ENCODE peak calls at places on chromosome 21, in ten cellular contexts. T, J, Y, Q, R, W, B, F, V and M are unnamed samples.

GRCh38 chr21:39014751-39015150 is 168.5 kb downstream of the PSMG1 start:
- DNase-seq in T (no peak), J (no peak), Y (no peak), Q (no peak), R (no peak), W (no peak), B (no peak), F (no peak), V (no peak), M (no peak)

GRCh38 chr21:45995686-45996179 is 14.2 kb downstream of the COL6A1 start:
- DNase-seq in T (no peak), J (no peak), Y (peak), Q (peak), R (peak), W (no peak), B (no peak), F (peak), V (no peak), M (peak)

GRCh38 chr21:23020969-23021368 is 2022.8 kb downstream of the NCAM2 start:
- DNase-seq in T (no peak), J (no peak), Y (no peak), Q (no peak), R (no peak), W (no peak), B (no peak), F (no peak), V (no peak), M (no peak)

GRCh38 chr21:41361786-41362604 is at the start of gene MX2:
- DNase-seq in T (no peak), J (peak), Y (peak), Q (peak), R (no peak), W (peak), B (no peak), F (peak), V (peak), M (peak)

GRCh38 chr21:20999567-21000169 is 1.5 kb downstream of the NCAM2 start:
- DNase-seq in T (peak), J (no peak), Y (no peak), Q (peak), R (no peak), W (peak), B (no peak), F (no peak), V (no peak), M (no peak)

GRCh38 chr21:36773111-36773510 is 74.2 kb downstream of the SIM2 start:
- DNase-seq in T (no peak), J (no peak), Y (peak), Q (peak), R (no peak), W (no peak), B (no peak), F (peak), V (no peak), M (peak)

GRCh38 chr21:40846566-40847411 is at the start of gene DSCAM:
- DNase-seq in T (peak), J (no peak), Y (no peak), Q (no peak), R (no peak), W (no peak), B (no peak), F (no peak), V (peak), M (no peak)

GRCh38 chr21:36994501-36995189 is 11.9 kb upstream of the RIPPLY3 start:
- DNase-seq in T (peak), J (no peak), Y (no peak), Q (no peak), R (no peak), W (no peak), B (no peak), F (no peak), V (no peak), M (no peak)

GRCh38 chr21:43864806-43865470 is at the start of gene AGPAT3:
- DNase-seq in T (peak), J (no peak), Y (no peak), Q (no peak), R (no peak), W (peak), B (no peak), F (no peak), V (no peak), M (no peak)

GRCh38 chr21:25635310-25635709 is 3.7 kb upstream of the JAM2 start:
- DNase-seq in T (no peak), J (no peak), Y (no peak), Q (no peak), R (no peak), W (no peak), B (no peak), F (no peak), V (no peak), M (no peak)

GRCh38 chr21:14737922-14738321 is 191.8 kb upstream of the SAMSN1 start:
- DNase-seq in T (peak), J (no peak), Y (peak), Q (peak), R (peak), W (peak), B (no peak), F (no peak), V (no peak), M (no peak)

GRCh38 chr21:29362758-29363157 is 64.0 kb downstream of the BACH1 start:
- DNase-seq in T (no peak), J (no peak), Y (no peak), Q (no peak), R (no peak), W (no peak), B (no peak), F (no peak), V (no peak), M (no peak)

GRCh38 chr21:30028537-30028936 is 88.7 kb upstream of the GRIK1 start:
- DNase-seq in T (no peak), J (no peak), Y (no peak), Q (no peak), R (no peak), W (no peak), B (no peak), F (no peak), V (no peak), M (no peak)

GRCh38 chr21:25039461-25040380 is 567.6 kb downstream of the MRPL39 start:
- DNase-seq in T (peak), J (no peak), Y (no peak), Q (no peak), R (no peak), W (peak), B (peak), F (no peak), V (no peak), M (no peak)

GRCh38 chr21:46452719-46453118 is 6.0 kb upstream of the DIP2A start:
- DNase-seq in T (no peak), J (peak), Y (no peak), Q (peak), R (no peak), W (no peak), B (no peak), F (peak), V (no peak), M (no peak)

GRCh38 chr21:44927587-44928461 is 7.1 kb upstream of the ITGB2 start:
- DNase-seq in T (no peak), J (no peak), Y (no peak), Q (peak), R (no peak), W (peak), B (no peak), F (no peak), V (no peak), M (peak)

GRCh38 chr21:44987886-44988606 is 48.2 kb downstream of the SLX9 start:
- DNase-seq in T (no peak), J (peak), Y (no peak), Q (no peak), R (no peak), W (no peak), B (no peak), F (peak), V (no peak), M (no peak)

GRCh38 chr21:44455524-44456206 is 355 bp downstream of the LRRC3 start:
- DNase-seq in T (peak), J (no peak), Y (peak), Q (peak), R (no peak), W (peak), B (no peak), F (peak), V (no peak), M (no peak)

GRCh38 chr21:45918011-45918410 is 63.6 kb upstream of the COL6A1 start:
- DNase-seq in T (no peak), J (no peak), Y (no peak), Q (no peak), R (no peak), W (no peak), B (no peak), F (no peak), V (no peak), M (no peak)

GRCh38 chr21:46667191-46667734 is 31.8 kb downstream of the PRMT2 start:
- DNase-seq in T (peak), J (no peak), Y (no peak), Q (no peak), R (no peak), W (peak), B (no peak), F (no peak), V (no peak), M (no peak)

GRCh38 chr21:38614558-38614957 is 116.3 kb upstream of the ERG start:
- DNase-seq in T (no peak), J (no peak), Y (no peak), Q (no peak), R (no peak), W (no peak), B (no peak), F (no peak), V (peak), M (no peak)

GRCh38 chr21:19553930-19554615 is 1150.5 kb upstream of the TMPRSS15 start:
- DNase-seq in T (peak), J (no peak), Y (no peak), Q (no peak), R (no peak), W (no peak), B (no peak), F (no peak), V (no peak), M (no peak)

GRCh38 chr21:46000731-46001641 is 19.4 kb downstream of the COL6A1 start:
- DNase-seq in T (no peak), J (no peak), Y (peak), Q (peak), R (no peak), W (no peak), B (no peak), F (peak), V (no peak), M (peak)

GRCh38 chr21:22019766-22020165 is 1021.6 kb downstream of the NCAM2 start:
- DNase-seq in T (no peak), J (no peak), Y (no peak), Q (no peak), R (no peak), W (no peak), B (no peak), F (no peak), V (no peak), M (no peak)

GRCh38 chr21:14757533-14758327 is 211.6 kb upstream of the SAMSN1 start:
- DNase-seq in T (no peak), J (no peak), Y (no peak), Q (no peak), R (no peak), W (no peak), B (no peak), F (no peak), V (no peak), M (no peak)

DNA sequence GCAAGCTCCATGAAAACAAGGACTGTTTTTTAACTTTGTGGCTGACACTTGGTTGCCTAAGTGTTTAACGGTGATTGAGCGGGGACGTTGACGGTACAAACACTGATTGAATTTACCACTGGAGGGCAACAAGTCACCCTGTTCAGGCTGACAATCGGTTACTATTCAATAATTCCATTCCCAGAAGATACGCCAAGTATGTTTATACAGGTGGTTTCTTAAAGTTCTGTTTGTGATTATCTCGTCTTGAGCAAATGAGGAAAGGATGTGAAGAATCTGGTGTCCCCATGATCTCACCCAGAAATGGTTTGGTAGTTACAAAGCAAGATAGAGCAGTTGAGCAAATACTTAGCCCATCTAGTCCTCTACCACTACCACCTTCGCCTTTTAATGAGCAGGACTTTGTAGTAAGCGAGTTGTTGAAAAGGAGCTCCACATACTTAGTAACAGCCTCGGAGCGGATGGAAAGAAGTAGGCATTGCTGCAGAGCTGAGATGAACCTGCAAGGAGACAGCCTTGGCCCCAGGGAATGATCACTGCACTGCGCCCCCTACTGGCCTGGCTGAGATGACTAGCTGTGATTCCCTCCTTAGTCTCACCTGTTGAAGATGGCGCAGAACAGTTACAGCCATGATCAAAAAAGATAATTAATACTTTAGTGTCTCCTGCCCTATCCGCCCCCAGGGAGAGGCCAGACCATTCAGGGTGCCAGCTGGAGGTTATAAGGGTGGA is 36.3 kb downstream of the IFNAR1 start:
- DNase-seq in T (peak), J (peak), Y (peak), Q (peak), R (no peak), W (peak), B (peak), F (peak), V (peak), M (peak)
- H3K4me3 ChIP-seq in T (peak), J (peak), Y (peak), Q (no peak), R (no peak), W (peak), B (peak), F (no peak), V (no peak), M (peak)

GRCh38 chr21:42593007-42593814 is 60.2 kb upstream of the PDE9A start:
- DNase-seq in T (peak), J (no peak), Y (peak), Q (peak), R (peak), W (peak), B (no peak), F (peak), V (no peak), M (peak)
- TF ChIP-seq POLR2AphosphoS5 in T (no peak), J (no peak), Y (no peak), Q (no peak), R (no peak), W (no peak), B (no peak), F (no peak), V (no peak), M (no peak)

GRCh38 chr21:26948194-26948593 is 18.7 kb downstream of the ADAMTS5 start:
- DNase-seq in T (no peak), J (no peak), Y (no peak), Q (no peak), R (no peak), W (no peak), B (no peak), F (no peak), V (no peak), M (no peak)
- H3K27ac ChIP-seq in T (no peak), J (no peak), Y (no peak), Q (no peak), R (no peak), W (no peak), B (no peak), F (no peak), V (no peak), M (no peak)

DNA sequence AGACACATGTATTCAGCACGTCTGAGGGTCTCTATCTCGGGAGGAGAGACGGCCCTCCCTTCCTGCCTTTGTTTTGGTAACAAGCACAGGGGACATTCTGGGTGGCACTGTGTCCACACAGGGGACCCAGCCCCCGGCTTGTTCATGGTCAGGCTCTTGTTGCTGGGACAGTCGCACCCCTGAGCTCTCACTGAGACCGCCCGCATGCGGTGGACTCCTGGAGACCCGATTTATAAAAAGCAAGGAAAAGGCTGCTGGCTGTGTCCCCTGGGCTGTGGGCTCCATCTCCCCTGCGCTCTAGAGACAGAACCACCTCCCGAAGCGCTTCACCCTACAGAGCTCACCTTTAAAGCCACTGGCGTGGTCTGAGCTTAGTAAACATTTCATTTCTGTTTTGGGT is 103.4 kb downstream of the WDR4 start:
- DNase-seq in T (no peak), J (no peak), Y (no peak), Q (no peak), R (no peak), W (no peak), B (no peak), F (no peak), V (no peak), M (no peak)
- H3K4me3 ChIP-seq in T (no peak), J (no peak), Y (no peak), Q (no peak), R (no peak), W (no peak), B (no peak), F (no peak), V (no peak), M (no peak)

GRCh38 chr21:31284797-31285397 is 59.2 kb downstream of the TIAM1 start:
- DNase-seq in T (no peak), J (no peak), Y (no peak), Q (no peak), R (peak), W (no peak), B (no peak), F (no peak), V (no peak), M (no peak)
- TF ChIP-seq POLR2AphosphoS5 in T (no peak), J (no peak), Y (no peak), Q (no peak), R (no peak), W (no peak), B (no peak), F (no peak), V (no peak), M (no peak)

DNA sequence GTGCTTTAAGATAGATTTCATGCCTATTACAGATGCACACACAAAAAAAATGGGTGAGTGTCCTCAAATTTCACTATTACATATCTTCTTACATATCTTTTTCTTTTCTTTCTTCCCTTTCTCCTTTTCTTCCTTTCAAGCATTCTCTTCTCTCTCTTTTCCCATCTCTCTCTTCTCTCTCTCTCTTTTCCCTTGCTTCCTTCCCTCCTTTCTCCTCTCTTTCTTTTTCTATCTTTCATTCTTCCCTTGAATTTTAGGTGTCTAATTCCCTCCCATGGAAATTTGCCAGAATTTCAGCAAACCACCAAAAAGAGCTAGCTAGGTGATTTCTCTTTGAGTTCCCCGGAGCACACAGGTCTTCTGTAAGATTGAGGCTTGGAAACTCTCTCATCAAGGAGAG is 395.3 kb upstream of the RUNX1 start:
- DNase-seq in T (no peak), J (no peak), Y (no peak), Q (no peak), R (no peak), W (no peak), B (no peak), F (no peak), V (no peak), M (no peak)
- H3K27ac ChIP-seq in T (no peak), J (no peak), Y (no peak), Q (no peak), R (no peak), W (no peak), B (no peak), F (no peak), V (no peak), M (no peak)